ENCODE peak calls at places on chromosomes 13 and 19, in ten cellular contexts. P, R, O, Y, L, B, M, Q, C and I are unnamed samples.

GRCh38 chr19:31387662-31388175 is 38.5 kb upstream of the TSHZ3 start:
- DNase-seq in P (no peak), R (no peak), O (no peak), Y (no peak), L (no peak), B (no peak), M (no peak), Q (no peak), C (no peak), I (no peak)

GRCh38 chr19:57558525-57558924 is 1.1 kb downstream of the ZNF550 start:
- DNase-seq in P (no peak), R (no peak), O (peak), Y (no peak), L (no peak), B (no peak), M (no peak), Q (no peak), C (peak), I (no peak)

GRCh38 chr13:97385146-97385545 is 48.8 kb upstream of the RAP2A start:
- DNase-seq in P (no peak), R (no peak), O (no peak), Y (no peak), L (no peak), B (no peak), M (no peak), Q (no peak), C (no peak), I (no peak)

GRCh38 chr13:103140001-103140671 is 73.9 kb upstream of the SLC10A2 start:
- DNase-seq in P (no peak), R (no peak), O (peak), Y (no peak), L (peak), B (no peak), M (no peak), Q (no peak), C (peak), I (peak)

GRCh38 chr19:29294343-29294811 is 81.4 kb upstream of the UQCRFS1 start:
- DNase-seq in P (no peak), R (no peak), O (no peak), Y (no peak), L (no peak), B (no peak), M (no peak), Q (no peak), C (no peak), I (no peak)

GRCh38 chr19:3269972-3270667 is 45.7 kb downstream of the CELF5 start:
- DNase-seq in P (no peak), R (no peak), O (no peak), Y (no peak), L (no peak), B (no peak), M (no peak), Q (no peak), C (no peak), I (no peak)

GRCh38 chr13:66835040-66835628 is 395.0 kb downstream of the PCDH9 start:
- DNase-seq in P (no peak), R (peak), O (peak), Y (peak), L (no peak), B (peak), M (no peak), Q (no peak), C (peak), I (peak)

GRCh38 chr13:24502567-24503375 is 9.8 kb downstream of the PARP4 start:
- DNase-seq in P (no peak), R (peak), O (no peak), Y (no peak), L (no peak), B (no peak), M (no peak), Q (no peak), C (peak), I (no peak)

GRCh38 chr19:1241417-1242095 is at the start of gene ATP5F1D:
- DNase-seq in P (peak), R (peak), O (peak), Y (peak), L (peak), B (peak), M (peak), Q (peak), C (peak), I (peak)

GRCh38 chr13:69571606-69572323 is 535.9 kb upstream of the ATXN8OS start:
- DNase-seq in P (no peak), R (no peak), O (no peak), Y (no peak), L (no peak), B (no peak), M (no peak), Q (no peak), C (no peak), I (no peak)

GRCh38 chr13:28035146-28035782 is 46.8 kb upstream of the URAD start:
- DNase-seq in P (no peak), R (no peak), O (no peak), Y (no peak), L (no peak), B (no peak), M (no peak), Q (no peak), C (no peak), I (no peak)

GRCh38 chr13:28854657-28855056 is 34.5 kb downstream of the MTUS2 start:
- DNase-seq in P (no peak), R (no peak), O (no peak), Y (no peak), L (no peak), B (no peak), M (no peak), Q (no peak), C (no peak), I (no peak)

GRCh38 chr13:50474094-50474654 is 369.3 kb downstream of the DLEU7 start:
- DNase-seq in P (no peak), R (no peak), O (no peak), Y (no peak), L (no peak), B (no peak), M (no peak), Q (no peak), C (peak), I (no peak)

GRCh38 chr19:10278935-10279334 is 7.8 kb upstream of the ICAM4 start:
- DNase-seq in P (no peak), R (no peak), O (no peak), Y (no peak), L (no peak), B (no peak), M (no peak), Q (no peak), C (no peak), I (no peak)

GRCh38 chr19:47013041-47013517 is 6.6 kb upstream of the NPAS1 start:
- DNase-seq in P (peak), R (peak), O (peak), Y (peak), L (peak), B (peak), M (peak), Q (peak), C (peak), I (peak)

GRCh38 chr13:31674056-31674455 is 65.3 kb upstream of the RXFP2 start:
- DNase-seq in P (no peak), R (no peak), O (peak), Y (no peak), L (no peak), B (no peak), M (no peak), Q (no peak), C (no peak), I (no peak)

GRCh38 chr13:99979453-99980200 is 2.0 kb upstream of the ZIC2 start:
- DNase-seq in P (no peak), R (peak), O (no peak), Y (no peak), L (no peak), B (no peak), M (no peak), Q (no peak), C (no peak), I (no peak)

GRCh38 chr13:105538346-105538745 is 997.1 kb downstream of the EFNB2 start:
- DNase-seq in P (no peak), R (no peak), O (no peak), Y (no peak), L (no peak), B (no peak), M (no peak), Q (no peak), C (no peak), I (no peak)